ENCODE peak calls at places on chromosomes 11 and 22, in four cellular contexts. One of them, this sample, is unnamed.

GRCh38 chr22:50282361-50283144 is 12.4 kb upstream of the MAPK11 start:
- DNase-seq in heart right ventricle: no peak
- DNase-seq in heart left ventricle: no peak
- DNase-seq in NT2/D1: no peak
- DNase-seq in this sample: no peak

GRCh38 chr22:46121523-46122287 is 28.6 kb upstream of the PPARA start:
- DNase-seq in heart right ventricle: no peak
- DNase-seq in heart left ventricle: no peak
- DNase-seq in NT2/D1: no peak
- DNase-seq in this sample: no peak

GRCh38 chr11:92911478-92911877 is 58.0 kb upstream of the MTNR1B start:
- DNase-seq in heart right ventricle: no peak
- DNase-seq in heart left ventricle: no peak
- DNase-seq in NT2/D1: no peak
- DNase-seq in this sample: no peak

GRCh38 chr11:126115253-126115540 is 52.5 kb upstream of the CDON start:
- DNase-seq in heart right ventricle: peak; percentile 84
- DNase-seq in heart left ventricle: peak; percentile 85
- DNase-seq in NT2/D1: no peak
- DNase-seq in this sample: no peak

GRCh38 chr22:37892566-37893338 is 13.3 kb upstream of the MICALL1 start:
- DNase-seq in heart right ventricle: peak; percentile 76
- DNase-seq in heart left ventricle: peak; percentile 87
- DNase-seq in NT2/D1: no peak
- DNase-seq in this sample: no peak

GRCh38 chr11:1542267-1542666 is 29.8 kb downstream of the DUSP8 start:
- DNase-seq in heart right ventricle: peak; percentile 7
- DNase-seq in heart left ventricle: peak; percentile 20
- DNase-seq in NT2/D1: no peak
- DNase-seq in this sample: no peak

GRCh38 chr11:47856186-47856585 is 8.0 kb upstream of the NUP160 start:
- DNase-seq in heart right ventricle: no peak
- DNase-seq in heart left ventricle: no peak
- DNase-seq in NT2/D1: no peak
- DNase-seq in this sample: no peak

GRCh38 chr11:2383823-2384722 is 7.0 kb downstream of the CD81 start:
- DNase-seq in heart right ventricle: peak; percentile 38
- DNase-seq in heart left ventricle: no peak
- DNase-seq in NT2/D1: no peak
- DNase-seq in this sample: no peak

GRCh38 chr11:7418061-7418460 is 67.2 kb upstream of the OLFML1 start:
- DNase-seq in heart right ventricle: no peak
- DNase-seq in heart left ventricle: no peak
- DNase-seq in NT2/D1: no peak
- DNase-seq in this sample: no peak

GRCh38 chr22:17441326-17441725 is 72.1 kb downstream of the CECR2 start:
- DNase-seq in heart right ventricle: no peak
- DNase-seq in heart left ventricle: no peak
- DNase-seq in NT2/D1: no peak
- DNase-seq in this sample: no peak

GRCh38 chr11:59243633-59244032 is 30.9 kb upstream of the MPEG1 start:
- DNase-seq in heart right ventricle: no peak
- DNase-seq in heart left ventricle: no peak
- DNase-seq in NT2/D1: no peak
- DNase-seq in this sample: no peak

GRCh38 chr11:12017243-12017678 is 8.8 kb upstream of the DKK3 start:
- DNase-seq in heart right ventricle: no peak
- DNase-seq in heart left ventricle: peak; percentile 37
- DNase-seq in NT2/D1: no peak
- DNase-seq in this sample: no peak

GRCh38 chr22:24060375-24060788 is 49.3 kb downstream of the CABIN1 start:
- DNase-seq in heart right ventricle: no peak
- DNase-seq in heart left ventricle: no peak
- DNase-seq in NT2/D1: no peak
- DNase-seq in this sample: no peak
- H3K36me3 ChIP-seq in heart right ventricle: no peaks in the 10 kb centered on the region
- H3K36me3 ChIP-seq in heart left ventricle: peaks cover 83% of the 10 kb centered on the region
- H3K36me3 ChIP-seq in NT2/D1: peaks cover 74% of the 10 kb centered on the region
- H3K36me3 ChIP-seq in this sample: peaks cover 36% of the 10 kb centered on the region

DNA sequence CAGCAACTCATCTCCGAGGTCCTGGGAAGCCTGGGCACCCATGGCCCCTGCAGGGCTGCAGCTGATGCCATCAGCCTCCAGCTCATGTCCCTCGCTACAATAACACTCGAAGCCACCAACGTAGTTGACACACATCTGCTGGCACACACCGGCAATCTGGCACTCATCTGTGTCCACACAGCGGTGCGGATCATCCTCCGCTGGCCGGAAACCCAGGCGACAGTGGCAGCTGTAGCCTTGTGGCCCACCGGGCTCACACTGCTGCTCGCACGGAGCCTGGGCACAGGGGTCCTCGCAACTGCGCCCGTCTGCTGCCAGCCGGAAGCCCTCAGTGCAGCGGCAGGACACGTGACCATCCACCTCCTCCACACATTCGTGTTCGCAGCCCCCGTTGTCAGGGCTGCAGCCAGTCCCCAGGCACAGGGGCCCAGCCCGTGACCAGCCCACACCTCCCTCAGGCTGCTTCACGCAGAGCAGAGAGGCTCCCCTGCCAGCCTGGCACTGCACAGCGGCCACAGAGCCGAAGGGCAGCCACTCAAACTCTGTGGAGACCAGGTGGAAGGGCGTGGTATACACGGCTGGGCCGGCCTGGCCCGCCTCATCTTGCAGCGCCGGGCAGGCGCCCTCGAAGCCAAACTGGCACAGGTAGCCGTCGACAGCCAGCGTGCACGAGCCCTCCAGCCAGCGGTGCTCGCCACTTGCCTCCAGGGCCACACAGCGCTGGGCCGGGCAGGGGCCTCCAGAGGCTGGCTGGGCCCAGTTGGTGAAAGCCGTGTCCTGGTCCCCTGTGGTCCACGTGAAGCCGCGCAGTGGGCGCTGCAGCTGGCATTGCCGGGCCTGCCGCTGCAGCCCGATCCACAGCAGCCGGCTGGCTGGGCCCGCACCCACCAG is 678 bp downstream of the CD248 start:
- DNase-seq in heart right ventricle: no peak
- DNase-seq in heart left ventricle: no peak
- DNase-seq in NT2/D1: no peak
- DNase-seq in this sample: no peak
- H3K4me1 ChIP-seq in heart right ventricle: peaks cover 41% of the 10 kb centered on the region
- H3K4me1 ChIP-seq in heart left ventricle: peaks cover 47% of the 10 kb centered on the region
- H3K4me1 ChIP-seq in NT2/D1: peaks cover 42% of the 10 kb centered on the region
- H3K4me1 ChIP-seq in this sample: peaks cover 19% of the 10 kb centered on the region

DNA sequence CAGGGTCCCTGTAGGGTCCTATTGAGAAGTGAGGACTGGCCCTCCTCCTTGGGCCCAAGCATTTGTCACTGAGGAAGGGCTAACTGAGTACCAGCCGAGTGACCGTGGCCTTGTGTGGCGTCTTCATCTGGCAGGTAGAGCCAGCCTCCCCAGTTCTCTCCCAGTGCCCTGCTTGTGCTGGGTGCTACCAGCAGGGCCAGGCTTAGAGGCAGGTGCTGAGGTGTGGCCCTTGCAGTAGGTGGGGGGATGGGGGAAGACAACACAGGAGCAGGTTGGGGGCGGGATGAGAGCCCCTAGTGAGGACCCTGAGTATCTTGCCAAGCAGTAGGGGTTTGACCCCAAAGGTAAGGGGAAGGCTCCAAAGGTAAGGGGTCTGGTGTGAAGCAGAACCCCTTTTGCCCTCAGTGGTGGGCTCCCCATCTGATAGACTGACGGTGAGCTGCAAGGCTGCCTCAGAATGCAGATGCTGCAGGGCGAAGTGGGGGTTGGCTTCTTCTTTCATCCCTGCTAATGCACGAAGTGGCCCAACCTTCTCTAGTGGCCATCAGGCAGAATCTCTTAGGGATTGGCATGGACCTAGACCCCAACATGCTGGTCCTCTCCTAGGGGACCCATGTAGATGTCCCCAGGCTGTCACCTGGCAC is 19.6 kb downstream of the CDC45 start:
- DNase-seq in heart right ventricle: no peak
- DNase-seq in heart left ventricle: no peak
- DNase-seq in NT2/D1: no peak
- DNase-seq in this sample: no peak
- H3K36me3 ChIP-seq in heart right ventricle: no peaks in the 10 kb centered on the region
- H3K36me3 ChIP-seq in heart left ventricle: no peaks in the 10 kb centered on the region
- H3K36me3 ChIP-seq in NT2/D1: peaks cover 66% of the 10 kb centered on the region
- H3K36me3 ChIP-seq in this sample: peaks cover 12% of the 10 kb centered on the region

GRCh38 chr22:26568207-26568706 is 21.7 kb downstream of the TPST2 start:
- DNase-seq in heart right ventricle: no peak
- DNase-seq in heart left ventricle: no peak
- DNase-seq in NT2/D1: no peak
- DNase-seq in this sample: peak; percentile 64

GRCh38 chr22:26567610-26568009 is 22.3 kb downstream of the TPST2 start:
- DNase-seq in heart right ventricle: no peak
- DNase-seq in heart left ventricle: no peak
- DNase-seq in NT2/D1: no peak
- DNase-seq in this sample: no peak

GRCh38 chr22:26565181-26565580 is 24.8 kb downstream of the TPST2 start:
- DNase-seq in heart right ventricle: no peak
- DNase-seq in heart left ventricle: no peak
- DNase-seq in NT2/D1: no peak
- DNase-seq in this sample: no peak

GRCh38 chr22:26565889-26566288 is 24.0 kb downstream of the TPST2 start:
- DNase-seq in heart right ventricle: no peak
- DNase-seq in heart left ventricle: no peak
- DNase-seq in NT2/D1: no peak
- DNase-seq in this sample: no peak

GRCh38 chr22:26566994-26567393 is 22.9 kb downstream of the TPST2 start:
- DNase-seq in heart right ventricle: no peak
- DNase-seq in heart left ventricle: no peak
- DNase-seq in NT2/D1: no peak
- DNase-seq in this sample: no peak
- H3K4me1 ChIP-seq in heart right ventricle: peaks cover 21% of the 10 kb centered on the region
- H3K4me1 ChIP-seq in heart left ventricle: peaks cover 32% of the 10 kb centered on the region
- H3K4me1 ChIP-seq in NT2/D1: peaks cover 21% of the 10 kb centered on the region
- H3K4me1 ChIP-seq in this sample: peaks cover 18% of the 10 kb centered on the region

DNA sequence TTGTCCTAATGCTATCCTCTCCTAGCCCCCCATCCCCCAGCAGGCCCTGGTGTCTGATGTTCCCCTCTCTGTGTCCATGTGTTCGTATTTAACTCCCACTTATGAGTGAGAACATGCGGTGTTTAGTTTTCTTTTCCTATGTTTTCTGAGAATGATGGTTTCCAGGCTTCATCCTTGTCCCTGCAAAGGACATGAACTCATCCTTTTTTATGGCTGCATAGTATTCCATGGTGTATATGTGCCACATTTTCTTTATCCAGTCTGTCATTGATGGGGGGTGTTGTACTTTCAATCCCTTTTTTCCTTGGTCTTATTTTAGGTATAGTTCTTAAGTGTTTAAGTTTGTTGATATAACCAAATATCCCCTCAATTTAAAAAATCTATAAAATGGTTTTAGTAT is 23.9 kb downstream of the EP300 start:
- DNase-seq in heart right ventricle: no peak
- DNase-seq in heart left ventricle: no peak
- DNase-seq in NT2/D1: no peak
- DNase-seq in this sample: no peak
- H3K36me3 ChIP-seq in heart right ventricle: no peaks in the 10 kb centered on the region
- H3K36me3 ChIP-seq in heart left ventricle: peaks cover 49% of the 10 kb centered on the region
- H3K36me3 ChIP-seq in NT2/D1: peaks cover 36% of the 10 kb centered on the region
- H3K36me3 ChIP-seq in this sample: peaks cover 7% of the 10 kb centered on the region

DNA sequence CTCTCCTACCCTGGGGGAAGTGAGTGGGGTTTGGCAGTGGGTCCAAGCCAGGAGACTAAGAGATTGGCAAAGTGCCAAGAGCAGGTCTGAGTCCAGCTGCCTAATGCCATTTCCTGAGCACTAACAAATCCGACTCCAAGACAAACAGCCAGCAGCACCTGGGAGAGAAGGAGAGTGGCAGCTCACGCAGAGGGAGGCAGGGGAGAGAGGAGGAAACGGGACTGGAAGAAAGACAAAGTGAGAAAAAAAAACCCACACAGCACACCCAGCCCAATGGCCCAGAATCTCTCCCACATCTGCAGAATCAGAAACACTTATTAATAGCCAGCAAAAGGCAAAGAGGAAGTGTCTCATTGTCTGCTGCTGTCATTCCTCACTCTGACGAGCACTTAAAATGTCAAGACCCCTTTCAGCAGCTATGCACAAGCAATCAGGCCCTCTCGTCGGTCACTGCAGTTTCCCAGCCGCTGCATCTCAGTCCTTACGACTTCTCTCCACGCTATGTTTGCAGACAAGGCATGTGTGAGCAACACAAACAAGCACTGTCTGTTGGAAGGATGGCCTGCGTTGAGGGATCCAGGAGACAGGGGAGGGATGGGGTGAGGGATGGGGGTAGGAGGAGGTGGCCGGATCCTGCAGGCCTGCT is 558.4 kb upstream of the CADM1 start:
- DNase-seq in heart right ventricle: no peak
- DNase-seq in heart left ventricle: no peak
- DNase-seq in NT2/D1: no peak
- DNase-seq in this sample: no peak
- H3K4me1 ChIP-seq in heart right ventricle: no peaks in the 10 kb centered on the region
- H3K4me1 ChIP-seq in heart left ventricle: peaks cover 5% of the 10 kb centered on the region
- H3K4me1 ChIP-seq in NT2/D1: peaks cover 11% of the 10 kb centered on the region
- H3K4me1 ChIP-seq in this sample: no peaks in the 10 kb centered on the region

GRCh38 chr11:61840371-61840770 is 12.3 kb downstream of the FADS2 start:
- DNase-seq in heart right ventricle: no peak
- DNase-seq in heart left ventricle: peak; percentile 12
- DNase-seq in NT2/D1: no peak
- DNase-seq in this sample: no peak

GRCh38 chr11:61841636-61842332 is 13.7 kb downstream of the FADS2 start:
- DNase-seq in heart right ventricle: peak; percentile 47
- DNase-seq in heart left ventricle: peak; percentile 66
- DNase-seq in NT2/D1: no peak
- DNase-seq in this sample: no peak

GRCh38 chr11:61838921-61839320 is 10.8 kb downstream of the FADS2 start:
- DNase-seq in heart right ventricle: no peak
- DNase-seq in heart left ventricle: peak; percentile 14
- DNase-seq in NT2/D1: no peak
- DNase-seq in this sample: no peak

GRCh38 chr11:61838501-61838900 is 10.4 kb downstream of the FADS2 start:
- DNase-seq in heart right ventricle: no peak
- DNase-seq in heart left ventricle: peak; percentile 15
- DNase-seq in NT2/D1: no peak
- DNase-seq in this sample: no peak

GRCh38 chr11:61839742-61840141 is 11.6 kb downstream of the FADS2 start:
- DNase-seq in heart right ventricle: no peak
- DNase-seq in heart left ventricle: no peak
- DNase-seq in NT2/D1: no peak
- DNase-seq in this sample: no peak
- H3K36me3 ChIP-seq in heart right ventricle: peaks cover 9% of the 10 kb centered on the region
- H3K36me3 ChIP-seq in heart left ventricle: peaks cover 62% of the 10 kb centered on the region
- H3K36me3 ChIP-seq in NT2/D1: peaks cover 74% of the 10 kb centered on the region
- H3K36me3 ChIP-seq in this sample: peaks cover 46% of the 10 kb centered on the region

This sample was measured in iPS DF 6.9.